ENCODE peak calls at places on chromosomes 2 and 18, in ten cellular contexts. G, Y, T, A, Q, H, E, V, N and I are unnamed samples. For H3K36me3, the result is how much of the 10 kb centered on the place peaks cover.

GRCh38 chr18:75223687-75224347 is 13.2 kb downstream of the TSHZ1 start:
- DNase-seq in G (no peak), Y (no peak), T (no peak), A (no peak), Q (no peak), H (no peak), E (no peak), V (peak), N (no peak), I (no peak)

GRCh38 chr18:48829443-48830149 is 121.2 kb downstream of the SMAD7 start:
- DNase-seq in G (peak), Y (peak), T (no peak), A (no peak), Q (peak), H (no peak), E (no peak), V (no peak), N (peak), I (no peak)

GRCh38 chr18:75066223-75066622 is 142.7 kb downstream of the PTGR3 start:
- DNase-seq in G (no peak), Y (no peak), T (no peak), A (no peak), Q (no peak), H (no peak), E (no peak), V (no peak), N (no peak), I (no peak)

GRCh38 chr2:44957656-44958327 is 16.3 kb downstream of the SIX3 start:
- DNase-seq in G (no peak), Y (no peak), T (no peak), A (no peak), Q (no peak), H (peak), E (no peak), V (peak), N (no peak), I (no peak)

GRCh38 chr18:9550413-9550812 is 63.9 kb downstream of the PPP4R1 start:
- DNase-seq in G (no peak), Y (no peak), T (no peak), A (no peak), Q (no peak), H (no peak), E (no peak), V (no peak), N (no peak), I (no peak)

GRCh38 chr2:147135401-147135800 is 709.4 kb upstream of the ACVR2A start:
- DNase-seq in G (no peak), Y (no peak), T (no peak), A (no peak), Q (no peak), H (no peak), E (no peak), V (peak), N (no peak), I (no peak)

GRCh38 chr18:36511791-36512352 is 214.4 kb downstream of the FHOD3 start:
- DNase-seq in G (no peak), Y (no peak), T (no peak), A (no peak), Q (no peak), H (peak), E (peak), V (no peak), N (no peak), I (no peak)

GRCh38 chr2:113894156-113894743 is 4.4 kb downstream of the ACTR3 start:
- DNase-seq in G (no peak), Y (no peak), T (no peak), A (no peak), Q (no peak), H (peak), E (no peak), V (peak), N (peak), I (no peak)

GRCh38 chr2:38248707-38249106 is 128.4 kb downstream of the ATL2 start:
- DNase-seq in G (no peak), Y (no peak), T (no peak), A (no peak), Q (no peak), H (no peak), E (no peak), V (no peak), N (no peak), I (no peak)

DNA sequence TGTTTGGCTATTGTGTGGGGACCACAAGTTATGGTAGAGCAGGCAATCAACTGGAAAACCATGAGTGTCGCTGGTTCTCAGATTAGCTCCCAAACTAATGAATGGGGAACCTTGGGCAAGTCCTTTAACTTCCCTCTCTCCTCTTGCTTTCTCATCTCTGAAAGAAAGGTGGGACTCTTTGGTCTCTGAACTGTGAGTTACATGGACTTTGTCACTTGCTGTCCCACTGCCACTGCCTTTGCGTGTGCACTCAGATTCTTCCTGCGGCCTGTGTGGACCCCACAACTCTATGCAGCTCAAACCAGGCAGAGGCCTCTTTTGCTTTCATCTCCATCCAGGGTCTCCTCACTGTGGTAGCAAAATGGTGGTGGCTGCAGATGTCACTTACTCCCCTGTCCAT is 86.7 kb downstream of the RNF144A start:
- DNase-seq in G (no peak), Y (no peak), T (no peak), A (no peak), Q (no peak), H (no peak), E (no peak), V (no peak), N (no peak), I (no peak)
- H3K36me3 ChIP-seq in G (under half), Y (under half), T (under half), A (under half), Q (under half), H (under half), E (under half), V (under half), N (under half), I (under half)

GRCh38 chr2:66430195-66430905 is 4.6 kb upstream of the MEIS1 start:
- DNase-seq in G (no peak), Y (no peak), T (no peak), A (no peak), Q (no peak), H (peak), E (no peak), V (no peak), N (no peak), I (no peak)

GRCh38 chr2:66430906-66431619 is 3.9 kb upstream of the MEIS1 start:
- DNase-seq in G (peak), Y (peak), T (no peak), A (no peak), Q (no peak), H (peak), E (no peak), V (no peak), N (peak), I (no peak)

GRCh38 chr2:66427219-66427768 is 7.6 kb upstream of the MEIS1 start:
- DNase-seq in G (no peak), Y (peak), T (no peak), A (no peak), Q (no peak), H (peak), E (no peak), V (no peak), N (peak), I (no peak)

GRCh38 chr2:66426250-66427064 is 8.5 kb upstream of the MEIS1 start:
- DNase-seq in G (no peak), Y (peak), T (no peak), A (peak), Q (no peak), H (no peak), E (no peak), V (no peak), N (peak), I (no peak)

GRCh38 chr2:66428986-66429612 is 5.8 kb upstream of the MEIS1 start:
- DNase-seq in G (peak), Y (peak), T (no peak), A (no peak), Q (no peak), H (peak), E (no peak), V (peak), N (peak), I (no peak)
- H3K27ac ChIP-seq in G (peak), Y (no peak), T (no peak), A (no peak), Q (no peak), H (no peak), E (no peak), V (no peak), N (no peak), I (no peak)

DNA sequence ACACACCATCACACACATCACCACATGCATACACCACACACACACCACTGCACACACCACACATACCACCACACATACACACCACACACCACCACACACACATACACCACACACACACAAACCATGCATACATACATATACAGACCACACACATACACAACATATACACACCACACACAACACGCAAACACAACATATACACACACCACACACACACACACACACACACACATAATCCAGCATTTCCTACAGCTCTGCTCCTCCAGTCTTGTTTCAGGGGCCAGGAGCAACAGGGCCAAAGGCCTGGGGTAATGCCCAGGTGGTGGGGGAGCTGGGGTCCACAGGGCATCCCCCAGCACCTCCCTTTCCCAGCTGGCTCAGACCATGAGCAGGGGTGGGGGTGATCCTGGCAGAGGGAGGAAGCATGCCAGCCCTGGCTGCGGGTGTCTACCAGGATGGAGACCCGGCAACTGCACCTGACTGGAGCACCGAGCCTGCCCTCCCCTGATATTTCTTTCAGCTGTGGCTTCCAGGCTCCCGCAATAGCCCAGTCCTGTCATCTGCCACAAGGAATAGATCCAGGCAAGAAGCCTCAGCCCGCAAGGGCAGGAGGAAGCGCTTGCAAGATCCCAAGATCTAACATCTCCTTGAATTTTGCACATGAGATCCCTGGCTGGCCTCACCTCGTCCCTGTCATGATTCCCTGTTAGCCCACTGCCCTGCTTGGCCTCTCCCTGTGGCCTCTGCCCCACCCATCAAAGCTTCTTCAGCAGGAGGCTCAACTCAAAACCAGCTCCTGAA is 196.9 kb downstream of the TNS1 start:
- DNase-seq in G (no peak), Y (no peak), T (no peak), A (no peak), Q (no peak), H (no peak), E (no peak), V (no peak), N (no peak), I (no peak)
- H3K36me3 ChIP-seq in G (under half), Y (under half), T (under half), A (under half), Q (half or more), H (under half), E (under half), V (under half), N (under half), I (under half)

GRCh38 chr2:95265182-95265581 is 9.1 kb upstream of the PROM2 start:
- DNase-seq in G (no peak), Y (no peak), T (no peak), A (no peak), Q (peak), H (no peak), E (no peak), V (no peak), N (no peak), I (no peak)

GRCh38 chr2:95267458-95268207 is 6.6 kb upstream of the PROM2 start:
- DNase-seq in G (no peak), Y (no peak), T (no peak), A (peak), Q (peak), H (no peak), E (peak), V (peak), N (no peak), I (no peak)

GRCh38 chr2:95266781-95267430 is 7.3 kb upstream of the PROM2 start:
- DNase-seq in G (no peak), Y (no peak), T (no peak), A (peak), Q (peak), H (no peak), E (no peak), V (no peak), N (no peak), I (no peak)

GRCh38 chr2:95262896-95263542 is 11.2 kb upstream of the PROM2 start:
- DNase-seq in G (no peak), Y (no peak), T (no peak), A (no peak), Q (no peak), H (peak), E (no peak), V (no peak), N (no peak), I (no peak)

DNA sequence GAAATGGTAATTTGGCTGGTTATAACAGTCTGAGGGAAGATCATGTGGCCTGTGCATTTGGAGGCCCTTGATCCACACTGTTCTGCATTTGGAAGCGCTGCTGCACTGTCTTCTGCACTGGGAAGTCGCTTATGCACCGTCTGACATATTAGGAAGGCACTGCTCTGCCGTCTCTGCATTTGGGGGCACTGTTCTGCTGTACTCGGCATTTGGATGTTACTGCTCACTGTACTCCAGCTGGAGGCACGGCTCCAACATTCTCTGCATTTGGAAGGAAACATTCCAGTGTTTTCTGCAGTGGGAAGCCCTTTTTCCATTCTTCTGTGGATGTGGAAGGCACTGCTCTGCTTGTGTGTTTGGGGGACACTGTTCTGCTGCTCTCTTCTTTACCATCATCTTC is 9.6 kb upstream of the PROM2 start:
- DNase-seq in G (no peak), Y (no peak), T (no peak), A (no peak), Q (no peak), H (no peak), E (no peak), V (peak), N (no peak), I (no peak)
- H3K27ac ChIP-seq in G (no peak), Y (no peak), T (no peak), A (no peak), Q (no peak), H (no peak), E (no peak), V (no peak), N (no peak), I (no peak)

GRCh38 chr18:26073742-26074141 is 16.7 kb downstream of the SS18 start:
- DNase-seq in G (no peak), Y (no peak), T (no peak), A (no peak), Q (no peak), H (no peak), E (no peak), V (no peak), N (no peak), I (no peak)
- H3K36me3 ChIP-seq in G (under half), Y (half or more), T (under half), A (under half), Q (under half), H (under half), E (under half), V (under half), N (under half), I (under half)

GRCh38 chr2:219285348-219285685 is 6.2 kb downstream of the DNAJB2 start:
- DNase-seq in G (no peak), Y (no peak), T (no peak), A (no peak), Q (no peak), H (no peak), E (no peak), V (no peak), N (no peak), I (no peak)

GRCh38 chr2:219287569-219288265 is 8.6 kb downstream of the DNAJB2 start:
- DNase-seq in G (no peak), Y (no peak), T (no peak), A (no peak), Q (no peak), H (no peak), E (no peak), V (no peak), N (no peak), I (no peak)

GRCh38 chr2:219286436-219287115 is 7.4 kb downstream of the DNAJB2 start:
- DNase-seq in G (no peak), Y (no peak), T (no peak), A (no peak), Q (no peak), H (no peak), E (no peak), V (peak), N (peak), I (no peak)

GRCh38 chr2:219284501-219285347 is 5.6 kb downstream of the DNAJB2 start:
- DNase-seq in G (no peak), Y (no peak), T (no peak), A (no peak), Q (no peak), H (no peak), E (no peak), V (no peak), N (no peak), I (no peak)

GRCh38 chr2:219285894-219286425 is 6.8 kb downstream of the DNAJB2 start:
- DNase-seq in G (peak), Y (peak), T (no peak), A (no peak), Q (no peak), H (no peak), E (no peak), V (peak), N (peak), I (no peak)
- H3K27ac ChIP-seq in G (peak), Y (no peak), T (no peak), A (no peak), Q (no peak), H (peak), E (no peak), V (peak), N (no peak), I (no peak)